ENCODE peak calls at places on chromosomes 16 and 17, in five cellular contexts. O, X, Q, C and B are unnamed samples.

GRCh38 chr16:68399456-68399855 is 48.9 kb downstream of the SMPD3 start:
- DNase-seq in O (no peak), Q (no peak), X (no peak), C (no peak), B (no peak)

GRCh38 chr17:38605230-38605851 is 411 bp downstream of the SRCIN1 start:
- DNase-seq in X (no peak), C (peak; percentile 89), O (peak; percentile 74), Q (no peak), B (no peak)

GRCh38 chr17:79633154-79633553 is 22.3 kb upstream of the RBFOX3 start:
- DNase-seq in X (no peak), Q (peak; percentile 48), C (no peak), O (no peak), B (no peak)

GRCh38 chr17:2011421-2012371 is 13.4 kb downstream of the RTN4RL1 start:
- DNase-seq in Q (peak; percentile 72), O (no peak), X (no peak), C (peak; percentile 55), B (no peak)

GRCh38 chr17:4531988-4532736 is 23.0 kb downstream of the MYBBP1A start:
- DNase-seq in C (no peak), X (no peak), O (no peak), Q (no peak), B (no peak)

GRCh38 chr17:50074227-50074626 is 18.3 kb downstream of the ITGA3 start:
- DNase-seq in Q (no peak), X (no peak), C (no peak), O (no peak), B (no peak)

GRCh38 chr17:74454197-74455024 is 12.0 kb upstream of the CD300A start:
- DNase-seq in C (peak; percentile 38), X (peak; percentile 73), O (peak; percentile 99), Q (peak; percentile 96), B (peak; percentile 82)

GRCh38 chr16:1790611-1791255 is 2.8 kb downstream of the IGFALS start:
- DNase-seq in C (no peak), X (no peak), O (peak; percentile 72), Q (peak; percentile 63), B (no peak)

GRCh38 chr17:8887834-8888703 is 20.6 kb upstream of the PIK3R6 start:
- DNase-seq in Q (no peak), C (peak; percentile 88), O (no peak), X (no peak), B (peak; percentile 17)

GRCh38 chr17:35981908-35982330 is 622 bp upstream of the CCL16 start:
- DNase-seq in X (no peak), C (peak; percentile 27), Q (no peak), O (no peak), B (no peak)

GRCh38 chr16:87321336-87322107 is 4.3 kb upstream of the C16orf95 start:
- DNase-seq in X (no peak), C (no peak), O (no peak), Q (no peak), B (no peak)

GRCh38 chr17:5023588-5024147 is 11.6 kb downstream of the SLC52A1 start:
- DNase-seq in C (no peak), Q (no peak), X (no peak), O (no peak), B (no peak)

GRCh38 chr16:59632266-59632855 is 898.2 kb upstream of the GOT2 start:
- DNase-seq in C (no peak), X (no peak), O (no peak), Q (no peak), B (no peak)

GRCh38 chr16:27473101-27473900 is 71.3 kb downstream of the IL21R start:
- DNase-seq in O (no peak), Q (no peak), X (no peak), C (no peak), B (no peak)

GRCh38 chr16:12092347-12092882 is 115.9 kb downstream of the SNX29 start:
- DNase-seq in Q (peak; percentile 28), C (no peak), O (no peak), X (no peak), B (no peak)

GRCh38 chr16:87266846-87267245 is 50.3 kb downstream of the C16orf95 start:
- DNase-seq in O (no peak), Q (no peak), X (no peak), C (no peak), B (no peak)

GRCh38 chr17:75830168-75831031 is 13.8 kb downstream of the UNC13D start:
- DNase-seq in X (no peak), Q (no peak), O (peak; percentile 74), C (peak; percentile 71), B (peak; percentile 72)

GRCh38 chr16:57226701-57227621 is 18.1 kb upstream of the ARL2BP start:
- DNase-seq in O (no peak), X (no peak), C (no peak), Q (no peak), B (no peak)

GRCh38 chr16:50263940-50264929 is 2.1 kb upstream of the ADCY7 start:
- DNase-seq in O (no peak), Q (no peak), X (no peak), C (no peak), B (no peak)

GRCh38 chr17:59311051-59311468 is 20.4 kb upstream of the YPEL2 start:
- DNase-seq in C (peak; percentile 76), Q (no peak), X (no peak), O (no peak), B (peak; percentile 62)

GRCh38 chr17:75109407-75110236 is at the start of gene ARMC7:
- DNase-seq in C (peak; percentile 96), O (peak; percentile 99), Q (peak; percentile 97), X (peak; percentile 72), B (peak; percentile 82)

GRCh38 chr17:28049071-28049470 is 6.6 kb downstream of the NLK start:
- DNase-seq in Q (no peak), X (no peak), C (no peak), O (no peak), B (no peak)

GRCh38 chr17:68740555-68741447 is 139.6 kb upstream of the FAM20A start:
- DNase-seq in C (no peak), Q (no peak), O (no peak), X (no peak), B (no peak)

GRCh38 chr17:20981046-20981920 is 61.5 kb downstream of the USP22 start:
- DNase-seq in X (no peak), Q (no peak), C (no peak), O (peak; percentile 60), B (no peak)

DNA sequence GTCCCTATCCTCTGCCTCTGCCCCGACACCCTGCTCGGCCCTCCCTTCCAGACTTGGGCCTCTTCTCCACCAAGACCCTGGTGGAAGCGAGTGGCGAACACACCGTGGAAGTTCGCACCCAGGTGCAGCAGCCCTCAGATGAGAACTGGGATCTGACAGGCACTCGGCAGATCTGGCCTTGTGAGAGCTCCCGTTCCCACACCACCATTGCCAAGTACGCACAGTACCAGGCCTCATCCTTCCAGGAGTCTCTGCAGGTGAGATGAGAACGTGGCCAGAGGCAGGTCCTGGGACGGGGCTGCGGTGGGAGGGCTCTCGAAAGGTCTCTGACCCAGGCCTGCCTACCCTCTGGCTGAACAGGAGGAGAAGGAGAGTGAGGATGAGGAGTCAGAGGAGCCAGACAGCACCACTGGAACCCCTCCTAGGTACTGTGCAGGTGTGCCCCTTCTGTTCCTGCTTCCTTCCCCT is 3.9 kb upstream of the TMEM88 start:
- DNase-seq in C (no peak), O (no peak), Q (peak; percentile 59), X (no peak), B (no peak)
- H3K4me3 ChIP-seq in C (no peak overlapping the region), O (no peak overlapping the region), Q (no peak overlapping the region), X (no peak overlapping the region), B (no peak overlapping the region)

GRCh38 chr16:35404273-35404672 is 1944.9 kb downstream of the TP53TG3F start:
- DNase-seq in X (no peak), C (no peak), O (no peak), Q (no peak), B (no peak)
- H3K9me3 ChIP-seq in X (no peaks in the 10 kb centered on the region), C (peaks cover 28% of the 10 kb centered on the region), O (peaks cover 2% of the 10 kb centered on the region), Q (no peaks in the 10 kb centered on the region), B (no peaks in the 10 kb centered on the region)

DNA sequence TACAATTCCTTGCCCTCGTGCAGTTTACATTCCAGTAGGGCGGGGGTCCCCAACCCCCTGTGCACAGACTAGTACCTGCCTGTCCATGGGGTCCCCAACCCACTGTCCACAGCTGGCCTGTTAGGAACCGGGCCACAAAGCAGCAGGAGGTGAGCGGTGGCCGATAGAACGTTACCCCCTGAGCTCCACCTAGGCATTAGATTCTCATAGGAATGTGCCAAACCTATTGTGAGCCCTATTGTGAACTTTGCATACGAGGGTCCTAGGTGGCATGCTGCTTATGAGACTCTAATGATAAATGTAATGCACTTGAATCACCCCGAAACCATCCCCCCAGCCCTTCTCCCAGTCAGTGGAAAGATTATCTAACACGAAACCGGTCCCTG is 1.5 kb downstream of the REXO5 start:
- DNase-seq in C (no peak), X (no peak), Q (no peak), O (no peak), B (no peak)
- H3K4me3 ChIP-seq in C (peak overlapping the region; percentile 78), X (peak overlapping the region; percentile 99), Q (no peak overlapping the region), O (no peak overlapping the region), B (no peak overlapping the region)

DNA sequence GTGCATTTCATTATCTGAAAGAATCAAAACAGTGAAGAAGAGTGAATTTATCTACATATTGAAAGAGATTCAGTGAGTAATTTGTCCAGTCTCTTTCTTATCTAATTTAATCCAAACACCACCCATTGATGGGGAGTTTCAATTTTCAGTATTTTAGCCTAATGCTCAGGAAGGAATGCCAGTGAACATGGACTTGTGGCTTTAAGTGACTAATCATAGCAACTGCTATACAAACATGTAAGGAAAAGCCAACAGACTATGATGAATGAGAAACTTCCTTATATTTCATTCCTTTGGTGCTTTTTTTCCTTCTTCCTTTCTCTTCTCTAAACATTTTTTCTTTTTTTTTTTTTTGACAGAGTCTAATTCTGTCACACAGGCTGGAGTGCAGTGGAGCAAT is 885.8 kb downstream of the KCNJ2 start:
- DNase-seq in X (no peak), Q (no peak), O (no peak), C (no peak), B (no peak)
- H3K9me3 ChIP-seq in X (no peaks in the 10 kb centered on the region), Q (no peaks in the 10 kb centered on the region), O (peaks cover 9% of the 10 kb centered on the region), C (no peaks in the 10 kb centered on the region), B (no peaks in the 10 kb centered on the region)

GRCh38 chr17:44467108-44467507 is 36.1 kb downstream of the GPATCH8 start:
- DNase-seq in C (no peak), X (no peak), Q (no peak), O (no peak), B (no peak)
- H3K4me3 ChIP-seq in C (no peak overlapping the region), X (no peak overlapping the region), Q (no peak overlapping the region), O (no peak overlapping the region), B (no peak overlapping the region)

DNA sequence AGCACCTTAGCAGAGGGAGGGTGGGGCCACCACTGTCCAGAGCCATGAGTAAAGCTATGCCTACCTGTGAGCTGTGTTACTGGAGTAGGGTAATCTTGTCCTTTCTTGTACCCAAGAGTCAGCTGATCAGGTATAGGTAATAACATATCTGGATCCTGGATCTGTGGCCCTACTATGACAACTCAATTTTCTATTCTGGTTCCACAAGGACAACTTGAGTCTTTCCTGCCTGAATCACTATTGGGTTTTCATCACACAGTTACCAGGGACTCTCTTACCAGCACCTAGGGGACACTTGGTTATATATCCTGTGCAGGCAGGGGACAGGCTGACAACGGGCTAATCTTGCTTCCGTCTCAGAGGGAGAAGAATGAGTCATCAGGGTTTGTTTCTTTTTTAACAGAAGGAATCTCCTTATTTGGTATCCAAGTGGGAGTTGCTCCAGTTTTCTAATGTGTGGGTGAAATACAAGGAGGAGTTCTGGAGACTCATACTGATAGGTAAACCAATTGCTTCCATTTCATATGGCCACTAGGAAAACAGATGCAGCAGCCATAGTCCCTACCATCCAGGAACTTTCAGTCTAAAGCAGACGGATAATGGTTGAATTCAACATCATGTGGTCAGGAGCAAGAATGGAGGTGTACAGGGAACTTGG is 6.8 kb downstream of the ZNF267 start:
- DNase-seq in C (no peak), O (no peak), Q (no peak), X (no peak), B (no peak)
- H3K9me3 ChIP-seq in C (no peaks in the 10 kb centered on the region), O (no peaks in the 10 kb centered on the region), Q (no peaks in the 10 kb centered on the region), X (peaks cover 10% of the 10 kb centered on the region), B (peaks cover 3% of the 10 kb centered on the region)